ENCODE peak calls at places on chromosomes 16 and 17, in eight cellular contexts. One of them, this sample, is unnamed.

GRCh38 chr17:75693500-75694481 is 26.7 kb downstream of the SAP30BP start:
- DNase-seq in skeletal muscle cell: peak
- DNase-seq in GM23338: peak
- DNase-seq in hepatocyte: peak
- DNase-seq in prostate gland: peak
- DNase-seq in epithelial cell of esophagus: peak
- DNase-seq in NT2/D1: peak
- DNase-seq in neural progenitor cell: peak
- DNase-seq in this sample: peak

GRCh38 chr17:6667516-6667915 is 16.0 kb downstream of the C17orf100 start:
- DNase-seq in epithelial cell of esophagus: no peak
- DNase-seq in neural progenitor cell: no peak
- DNase-seq in prostate gland: no peak
- DNase-seq in skeletal muscle cell: no peak
- DNase-seq in GM23338: no peak
- DNase-seq in NT2/D1: no peak
- DNase-seq in hepatocyte: no peak
- DNase-seq in this sample: no peak

GRCh38 chr17:82678265-82678891 is 20.1 kb downstream of the RAB40B start:
- DNase-seq in neural progenitor cell: no peak
- DNase-seq in skeletal muscle cell: no peak
- DNase-seq in epithelial cell of esophagus: no peak
- DNase-seq in GM23338: no peak
- DNase-seq in hepatocyte: no peak
- DNase-seq in NT2/D1: no peak
- DNase-seq in prostate gland: no peak
- DNase-seq in this sample: no peak

GRCh38 chr16:73068546-73069401 is 20.8 kb upstream of the ZFHX3 start:
- DNase-seq in GM23338: no peak
- DNase-seq in skeletal muscle cell: peak
- DNase-seq in prostate gland: no peak
- DNase-seq in hepatocyte: no peak
- DNase-seq in neural progenitor cell: peak
- DNase-seq in epithelial cell of esophagus: peak
- DNase-seq in NT2/D1: no peak
- DNase-seq in this sample: no peak

GRCh38 chr16:54957403-54957802 is 26.7 kb downstream of the IRX5 start:
- DNase-seq in skeletal muscle cell: no peak
- DNase-seq in epithelial cell of esophagus: peak
- DNase-seq in neural progenitor cell: peak
- DNase-seq in prostate gland: no peak
- DNase-seq in GM23338: peak
- DNase-seq in hepatocyte: peak
- DNase-seq in NT2/D1: no peak
- DNase-seq in this sample: no peak

GRCh38 chr17:34081269-34081668 is 173.8 kb upstream of the CCL2 start:
- DNase-seq in NT2/D1: peak
- DNase-seq in GM23338: peak
- DNase-seq in epithelial cell of esophagus: no peak
- DNase-seq in hepatocyte: peak
- DNase-seq in skeletal muscle cell: no peak
- DNase-seq in neural progenitor cell: peak
- DNase-seq in prostate gland: no peak
- DNase-seq in this sample: peak

GRCh38 chr16:4783251-4783950 is 4.7 kb downstream of the SEPTIN12 start:
- DNase-seq in neural progenitor cell: no peak
- DNase-seq in GM23338: no peak
- DNase-seq in epithelial cell of esophagus: no peak
- DNase-seq in NT2/D1: no peak
- DNase-seq in skeletal muscle cell: no peak
- DNase-seq in hepatocyte: no peak
- DNase-seq in prostate gland: no peak
- DNase-seq in this sample: no peak

GRCh38 chr16:30724641-30725464 is 23.4 kb upstream of the PHKG2 start:
- DNase-seq in hepatocyte: no peak
- DNase-seq in neural progenitor cell: no peak
- DNase-seq in NT2/D1: no peak
- DNase-seq in GM23338: no peak
- DNase-seq in epithelial cell of esophagus: no peak
- DNase-seq in skeletal muscle cell: no peak
- DNase-seq in prostate gland: no peak
- DNase-seq in this sample: no peak

GRCh38 chr17:43940630-43941029 is 1.6 kb downstream of the PPY start:
- DNase-seq in epithelial cell of esophagus: peak
- DNase-seq in neural progenitor cell: peak
- DNase-seq in GM23338: peak
- DNase-seq in hepatocyte: peak
- DNase-seq in NT2/D1: no peak
- DNase-seq in skeletal muscle cell: no peak
- DNase-seq in prostate gland: no peak
- DNase-seq in this sample: no peak

GRCh38 chr17:15475620-15476354 is 8.4 kb upstream of the CDRT4 start:
- DNase-seq in epithelial cell of esophagus: peak
- DNase-seq in prostate gland: no peak
- DNase-seq in NT2/D1: no peak
- DNase-seq in GM23338: no peak
- DNase-seq in neural progenitor cell: no peak
- DNase-seq in hepatocyte: peak
- DNase-seq in skeletal muscle cell: peak
- DNase-seq in this sample: no peak

GRCh38 chr16:86668136-86668535 is 89.8 kb downstream of the FOXL1 start:
- DNase-seq in prostate gland: no peak
- DNase-seq in GM23338: peak
- DNase-seq in neural progenitor cell: no peak
- DNase-seq in NT2/D1: peak
- DNase-seq in epithelial cell of esophagus: peak
- DNase-seq in hepatocyte: peak
- DNase-seq in skeletal muscle cell: no peak
- DNase-seq in this sample: no peak

GRCh38 chr17:62064791-62065563 is at the start of gene MED13:
- DNase-seq in NT2/D1: no peak
- DNase-seq in epithelial cell of esophagus: peak
- DNase-seq in skeletal muscle cell: no peak
- DNase-seq in neural progenitor cell: peak
- DNase-seq in prostate gland: peak
- DNase-seq in GM23338: peak
- DNase-seq in hepatocyte: peak
- DNase-seq in this sample: no peak

GRCh38 chr17:16652847-16653366 is 743 bp downstream of the ZNF624 start:
- DNase-seq in hepatocyte: no peak
- DNase-seq in GM23338: no peak
- DNase-seq in prostate gland: no peak
- DNase-seq in epithelial cell of esophagus: peak
- DNase-seq in skeletal muscle cell: no peak
- DNase-seq in neural progenitor cell: no peak
- DNase-seq in NT2/D1: no peak
- DNase-seq in this sample: no peak

GRCh38 chr16:88815901-88816589 is 4.3 kb upstream of the APRT start:
- DNase-seq in NT2/D1: no peak
- DNase-seq in hepatocyte: peak
- DNase-seq in skeletal muscle cell: no peak
- DNase-seq in neural progenitor cell: peak
- DNase-seq in epithelial cell of esophagus: peak
- DNase-seq in GM23338: peak
- DNase-seq in prostate gland: no peak
- DNase-seq in this sample: no peak

GRCh38 chr16:54772400-54772799 is 158.3 kb upstream of the IRX5 start:
- DNase-seq in neural progenitor cell: no peak
- DNase-seq in NT2/D1: no peak
- DNase-seq in hepatocyte: no peak
- DNase-seq in GM23338: no peak
- DNase-seq in epithelial cell of esophagus: no peak
- DNase-seq in prostate gland: no peak
- DNase-seq in skeletal muscle cell: no peak
- DNase-seq in this sample: no peak

GRCh38 chr17:64494121-64494520 is 2.7 kb downstream of the POLG2 start:
- DNase-seq in epithelial cell of esophagus: no peak
- DNase-seq in prostate gland: no peak
- DNase-seq in skeletal muscle cell: no peak
- DNase-seq in NT2/D1: no peak
- DNase-seq in hepatocyte: no peak
- DNase-seq in GM23338: no peak
- DNase-seq in neural progenitor cell: no peak
- DNase-seq in this sample: no peak

GRCh38 chr16:54063374-54063773 is 223.2 kb downstream of the IRX3 start:
- DNase-seq in hepatocyte: no peak
- DNase-seq in NT2/D1: no peak
- DNase-seq in GM23338: no peak
- DNase-seq in prostate gland: no peak
- DNase-seq in skeletal muscle cell: no peak
- DNase-seq in neural progenitor cell: no peak
- DNase-seq in epithelial cell of esophagus: no peak
- DNase-seq in this sample: no peak

GRCh38 chr16:89564476-89565255 is 4.2 kb downstream of the RPL13 start:
- DNase-seq in epithelial cell of esophagus: peak
- DNase-seq in GM23338: peak
- DNase-seq in NT2/D1: no peak
- DNase-seq in prostate gland: no peak
- DNase-seq in hepatocyte: no peak
- DNase-seq in skeletal muscle cell: no peak
- DNase-seq in neural progenitor cell: peak
- DNase-seq in this sample: no peak

GRCh38 chr16:4517812-4518211 is 20.8 kb downstream of the CDIP1 start:
- DNase-seq in skeletal muscle cell: no peak
- DNase-seq in hepatocyte: peak
- DNase-seq in neural progenitor cell: peak
- DNase-seq in epithelial cell of esophagus: peak
- DNase-seq in NT2/D1: peak
- DNase-seq in prostate gland: no peak
- DNase-seq in GM23338: peak
- DNase-seq in this sample: peak

GRCh38 chr17:29572691-29573557 is 4.4 kb downstream of the TP53I13 start:
- DNase-seq in NT2/D1: no peak
- DNase-seq in neural progenitor cell: peak
- DNase-seq in epithelial cell of esophagus: no peak
- DNase-seq in GM23338: peak
- DNase-seq in skeletal muscle cell: no peak
- DNase-seq in hepatocyte: peak
- DNase-seq in prostate gland: no peak
- DNase-seq in this sample: no peak

GRCh38 chr17:77453613-77454559 is 313.1 kb downstream of the SEC14L1 start:
- DNase-seq in prostate gland: peak
- DNase-seq in GM23338: no peak
- DNase-seq in epithelial cell of esophagus: peak
- DNase-seq in neural progenitor cell: no peak
- DNase-seq in NT2/D1: no peak
- DNase-seq in skeletal muscle cell: no peak
- DNase-seq in hepatocyte: peak
- DNase-seq in this sample: no peak
- H3K4me3 ChIP-seq in prostate gland: peak
- H3K4me3 ChIP-seq in GM23338: no peak
- H3K4me3 ChIP-seq in epithelial cell of esophagus: peak
- H3K4me3 ChIP-seq in neural progenitor cell: no peak
- H3K4me3 ChIP-seq in NT2/D1: no peak
- H3K4me3 ChIP-seq in skeletal muscle cell: no peak
- H3K4me3 ChIP-seq in hepatocyte: no peak
- H3K4me3 ChIP-seq in this sample: no peak

DNA sequence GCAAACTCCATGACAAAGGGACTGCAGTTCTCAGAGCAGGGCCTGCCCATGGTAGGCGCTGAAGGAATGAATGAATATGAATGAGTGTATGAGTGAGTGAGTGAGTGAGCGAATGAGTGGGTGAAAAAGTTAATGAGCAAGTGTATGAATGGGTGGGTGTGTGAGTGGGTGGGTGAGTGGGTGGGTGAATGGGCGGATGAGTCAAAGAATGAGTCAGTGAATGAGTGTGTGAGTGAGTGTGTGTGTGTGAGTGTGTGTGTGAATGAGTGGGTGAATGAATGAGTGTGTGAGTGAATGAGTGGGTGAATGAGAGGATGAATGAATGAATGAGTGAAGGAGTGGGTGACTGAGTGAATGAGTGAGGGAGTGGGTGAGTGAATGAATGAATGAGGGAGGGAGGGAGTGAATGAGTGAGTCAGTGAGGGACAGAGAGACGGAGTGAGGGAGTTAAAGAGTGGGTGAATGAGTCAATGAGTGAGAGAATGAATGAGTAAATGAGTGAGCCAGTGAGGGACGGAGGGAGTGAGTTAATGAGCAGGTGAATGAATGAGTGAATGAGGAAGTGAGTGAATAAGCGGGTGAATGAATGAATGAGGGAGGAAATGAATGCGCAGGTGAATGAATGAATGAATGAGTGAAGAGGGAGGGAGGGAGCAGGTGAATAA is 11.1 kb upstream of the CHMP6 start:
- DNase-seq in prostate gland: no peak
- DNase-seq in neural progenitor cell: no peak
- DNase-seq in hepatocyte: no peak
- DNase-seq in epithelial cell of esophagus: peak
- DNase-seq in NT2/D1: no peak
- DNase-seq in GM23338: no peak
- DNase-seq in skeletal muscle cell: no peak
- DNase-seq in this sample: no peak
- H3K4me3 ChIP-seq in prostate gland: peak
- H3K4me3 ChIP-seq in neural progenitor cell: peak
- H3K4me3 ChIP-seq in hepatocyte: no peak
- H3K4me3 ChIP-seq in epithelial cell of esophagus: no peak
- H3K4me3 ChIP-seq in NT2/D1: no peak
- H3K4me3 ChIP-seq in GM23338: peak
- H3K4me3 ChIP-seq in skeletal muscle cell: no peak
- H3K4me3 ChIP-seq in this sample: no peak

DNA sequence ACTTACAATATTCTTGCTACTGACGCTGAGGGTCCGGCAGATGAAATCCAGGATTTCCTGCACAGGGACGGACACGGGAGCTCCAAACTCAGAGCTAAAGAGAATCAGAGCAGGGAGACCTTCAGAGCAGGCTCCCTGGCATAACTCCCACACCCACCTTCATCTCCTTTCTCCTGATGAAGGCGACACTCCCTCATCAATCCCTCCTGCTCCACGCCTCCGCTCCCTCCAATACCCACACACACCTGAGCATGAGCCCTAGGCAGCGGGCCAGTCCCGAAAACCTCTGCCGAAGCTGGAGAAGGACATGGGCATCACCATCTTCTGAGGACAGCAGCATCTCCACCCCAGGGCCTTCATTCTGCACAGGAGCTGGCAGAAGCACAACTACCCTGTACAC is 28.1 kb downstream of the PELP1 start:
- DNase-seq in neural progenitor cell: no peak
- DNase-seq in NT2/D1: no peak
- DNase-seq in prostate gland: no peak
- DNase-seq in hepatocyte: no peak
- DNase-seq in skeletal muscle cell: no peak
- DNase-seq in GM23338: no peak
- DNase-seq in epithelial cell of esophagus: no peak
- DNase-seq in this sample: no peak
- H3K4me3 ChIP-seq in neural progenitor cell: no peak
- H3K4me3 ChIP-seq in NT2/D1: no peak
- H3K4me3 ChIP-seq in prostate gland: no peak
- H3K4me3 ChIP-seq in hepatocyte: no peak
- H3K4me3 ChIP-seq in skeletal muscle cell: no peak
- H3K4me3 ChIP-seq in GM23338: no peak
- H3K4me3 ChIP-seq in epithelial cell of esophagus: no peak
- H3K4me3 ChIP-seq in this sample: no peak

DNA sequence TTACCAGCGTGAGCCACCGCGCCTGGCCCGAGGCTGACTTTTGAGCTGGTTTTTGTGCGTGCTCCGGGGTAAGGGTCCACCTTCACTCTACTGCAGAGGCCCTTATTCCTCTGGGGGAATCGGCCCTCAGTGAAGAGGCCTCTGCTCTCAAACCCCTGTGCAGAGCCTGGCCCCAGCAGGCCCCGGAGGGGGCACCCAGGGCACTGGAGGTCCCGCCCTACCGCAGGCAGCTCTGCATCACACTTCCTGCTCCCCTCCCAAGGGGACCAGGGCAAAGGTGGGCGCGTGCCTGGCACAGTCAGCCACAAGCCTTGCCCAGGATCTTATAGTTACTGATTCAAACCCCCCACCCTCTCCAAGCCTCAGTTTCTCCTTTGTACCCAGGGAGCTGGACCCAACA is 3.6 kb upstream of the UBE2I start:
- DNase-seq in neural progenitor cell: no peak
- DNase-seq in GM23338: no peak
- DNase-seq in hepatocyte: no peak
- DNase-seq in epithelial cell of esophagus: no peak
- DNase-seq in NT2/D1: no peak
- DNase-seq in skeletal muscle cell: no peak
- DNase-seq in prostate gland: no peak
- DNase-seq in this sample: no peak
- H3K4me3 ChIP-seq in neural progenitor cell: no peak
- H3K4me3 ChIP-seq in GM23338: no peak
- H3K4me3 ChIP-seq in hepatocyte: no peak
- H3K4me3 ChIP-seq in epithelial cell of esophagus: no peak
- H3K4me3 ChIP-seq in NT2/D1: no peak
- H3K4me3 ChIP-seq in skeletal muscle cell: no peak
- H3K4me3 ChIP-seq in prostate gland: no peak
- H3K4me3 ChIP-seq in this sample: no peak

This sample was measured in iPS DF 6.9.